ENCODE peak calls at places on chromosome 3, in five cellular contexts. W, B, Z, J and H are unnamed samples. For H3K4me1, the result is how much of the 10 kb centered on the place peaks cover.

GRCh38 chr3:147943265-147943945 is 534.2 kb downstream of the ZIC1 start:
- DNase-seq in W (no peak), B (no peak), Z (peak), J (no peak), H (no peak)

GRCh38 chr3:160381470-160381869 is 17.6 kb downstream of the IFT80 start:
- DNase-seq in W (no peak), B (no peak), Z (peak), J (no peak), H (no peak)

GRCh38 chr3:26484140-26484539 is 138.4 kb upstream of the LRRC3B start:
- DNase-seq in W (no peak), B (no peak), Z (no peak), J (no peak), H (no peak)

GRCh38 chr3:42655980-42656679 is 2.6 kb downstream of the ZBTB47 start:
- DNase-seq in W (no peak), B (no peak), Z (peak), J (no peak), H (peak)

GRCh38 chr3:194979173-194979572 is 291.8 kb downstream of the XXYLT1 start:
- DNase-seq in W (no peak), B (no peak), Z (no peak), J (no peak), H (no peak)

GRCh38 chr3:48125026-48125704 is 63.1 kb downstream of the CDC25A start:
- DNase-seq in W (no peak), B (no peak), Z (peak), J (no peak), H (no peak)

GRCh38 chr3:9727041-9727595 is 4.4 kb upstream of the BRPF1 start:
- DNase-seq in W (no peak), B (no peak), Z (no peak), J (peak), H (no peak)

GRCh38 chr3:43858052-43858701 is 167.4 kb downstream of the ABHD5 start:
- DNase-seq in W (no peak), B (no peak), Z (peak), J (no peak), H (no peak)

GRCh38 chr3:194561306-194561974 is 71.8 kb downstream of the TMEM44 start:
- DNase-seq in W (no peak), B (no peak), Z (peak), J (no peak), H (no peak)

GRCh38 chr3:20558161-20558560 is 372.2 kb upstream of the SGO1 start:
- DNase-seq in W (no peak), B (no peak), Z (no peak), J (no peak), H (no peak)

GRCh38 chr3:32684029-32684799 is 774 bp upstream of the CNOT10 start:
- DNase-seq in W (no peak), B (no peak), Z (no peak), J (no peak), H (no peak)

GRCh38 chr3:123225557-123225956 is 23.8 kb downstream of the SEC22A start:
- DNase-seq in W (no peak), B (no peak), Z (no peak), J (no peak), H (no peak)

DNA sequence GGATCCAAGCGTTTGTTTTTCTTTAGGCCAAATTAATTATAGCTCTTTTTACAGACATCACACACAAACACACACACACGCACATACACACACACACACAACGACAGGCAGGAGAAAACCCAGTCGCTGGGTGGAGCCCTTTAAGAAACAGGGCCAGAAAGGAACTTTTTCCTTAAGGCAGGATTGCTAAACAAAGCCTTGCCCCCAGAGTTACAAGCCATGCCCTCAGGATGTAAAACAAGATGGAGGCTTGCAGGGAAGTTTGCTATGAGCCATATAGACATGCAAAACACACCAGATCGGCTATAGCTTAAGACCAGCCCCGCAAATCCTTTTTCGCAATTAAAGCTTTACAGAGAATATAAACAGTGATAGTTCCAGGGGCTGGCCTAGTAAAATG is 16.3 kb upstream of the IQCF2 start:
- DNase-seq in W (no peak), B (no peak), Z (no peak), J (no peak), H (no peak)
- H3K4me1 ChIP-seq in W (under half), B (under half), Z (under half), J (under half), H (under half)

DNA sequence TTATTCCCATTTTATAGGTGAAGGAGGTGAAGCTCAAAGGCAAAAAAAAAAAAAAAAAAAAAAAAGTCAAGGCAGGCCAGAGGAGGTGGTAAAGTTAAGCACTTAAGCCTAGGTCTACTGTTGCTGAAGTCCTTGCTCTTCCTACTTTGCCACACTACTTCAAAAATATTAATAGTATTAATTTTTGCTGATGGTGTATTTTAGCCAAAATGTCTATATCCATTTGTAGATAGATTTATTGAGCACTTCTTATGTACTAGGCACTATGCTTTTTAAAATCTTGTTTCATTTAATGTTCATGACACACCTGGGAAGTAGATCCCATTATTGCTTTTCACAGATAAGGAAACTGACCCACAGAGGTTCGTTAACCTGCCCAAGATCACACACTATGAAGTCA is 247.1 kb upstream of the P2RY1 start:
- DNase-seq in W (no peak), B (no peak), Z (no peak), J (no peak), H (no peak)
- H3K4me1 ChIP-seq in W (under half), B (under half), Z (under half), J (under half), H (under half)

DNA sequence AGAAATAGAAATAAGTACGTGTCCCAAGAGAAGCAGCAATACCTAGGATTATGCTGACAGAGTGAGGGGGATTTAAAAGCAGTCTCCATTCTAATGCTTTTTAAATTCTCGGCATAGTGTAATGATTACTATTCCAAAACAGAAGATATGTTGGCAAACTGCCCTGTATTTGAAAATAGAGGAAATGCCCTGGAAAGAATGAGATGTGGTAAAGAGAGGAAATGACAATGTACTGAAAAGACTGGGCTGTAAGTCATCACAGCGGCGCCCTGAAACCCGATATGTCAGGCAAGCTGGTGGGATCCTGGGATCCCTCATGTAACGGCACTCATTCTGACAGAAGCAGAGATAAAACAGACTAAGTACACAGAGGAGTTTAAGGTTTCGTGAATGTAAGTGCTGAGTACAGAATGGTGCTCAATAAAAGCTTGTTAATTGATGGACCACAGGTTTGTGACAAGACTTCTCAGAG is 91.2 kb downstream of the NFKBIZ start:
- DNase-seq in W (peak), B (peak), Z (peak), J (no peak), H (no peak)
- H3K4me1 ChIP-seq in W (under half), B (under half), Z (under half), J (half or more), H (under half)

DNA sequence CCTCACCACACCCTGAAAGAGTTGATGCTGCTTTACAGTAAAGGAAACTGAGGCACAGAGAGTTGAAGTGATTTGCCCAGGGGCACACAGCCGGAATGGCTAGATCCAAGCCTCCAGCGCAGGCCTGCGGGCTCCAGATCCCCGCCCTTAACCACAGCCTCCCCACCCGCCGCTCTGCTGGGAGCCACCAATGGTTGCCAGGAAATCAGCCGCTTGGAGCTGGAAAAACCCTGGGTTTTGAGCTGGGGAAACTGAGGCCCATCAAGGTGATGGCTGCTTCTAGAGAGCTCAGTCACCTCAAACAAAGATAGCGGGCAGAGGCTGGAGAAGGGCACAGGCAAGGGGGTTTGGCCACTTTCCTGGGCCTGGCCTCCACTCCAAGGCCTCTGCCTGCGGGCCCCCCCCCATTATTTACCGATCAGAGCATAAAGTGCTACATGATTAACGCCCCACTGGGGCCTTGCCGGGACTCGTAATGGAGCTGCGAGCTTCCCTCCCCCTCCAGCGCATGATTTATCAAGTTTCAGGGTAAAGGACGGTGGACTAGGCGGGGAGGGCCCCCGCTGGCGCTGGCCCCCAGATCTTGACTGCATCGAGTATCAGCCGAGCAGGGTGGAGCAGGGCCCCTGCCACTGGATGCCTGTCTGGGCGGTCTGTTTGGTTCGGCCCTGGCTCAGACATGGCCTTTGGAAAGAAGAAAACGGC is 9.2 kb downstream of the PLXND1 start:
- DNase-seq in W (no peak), B (peak), Z (peak), J (no peak), H (no peak)
- H3K4me1 ChIP-seq in W (half or more), B (half or more), Z (half or more), J (under half), H (half or more)

DNA sequence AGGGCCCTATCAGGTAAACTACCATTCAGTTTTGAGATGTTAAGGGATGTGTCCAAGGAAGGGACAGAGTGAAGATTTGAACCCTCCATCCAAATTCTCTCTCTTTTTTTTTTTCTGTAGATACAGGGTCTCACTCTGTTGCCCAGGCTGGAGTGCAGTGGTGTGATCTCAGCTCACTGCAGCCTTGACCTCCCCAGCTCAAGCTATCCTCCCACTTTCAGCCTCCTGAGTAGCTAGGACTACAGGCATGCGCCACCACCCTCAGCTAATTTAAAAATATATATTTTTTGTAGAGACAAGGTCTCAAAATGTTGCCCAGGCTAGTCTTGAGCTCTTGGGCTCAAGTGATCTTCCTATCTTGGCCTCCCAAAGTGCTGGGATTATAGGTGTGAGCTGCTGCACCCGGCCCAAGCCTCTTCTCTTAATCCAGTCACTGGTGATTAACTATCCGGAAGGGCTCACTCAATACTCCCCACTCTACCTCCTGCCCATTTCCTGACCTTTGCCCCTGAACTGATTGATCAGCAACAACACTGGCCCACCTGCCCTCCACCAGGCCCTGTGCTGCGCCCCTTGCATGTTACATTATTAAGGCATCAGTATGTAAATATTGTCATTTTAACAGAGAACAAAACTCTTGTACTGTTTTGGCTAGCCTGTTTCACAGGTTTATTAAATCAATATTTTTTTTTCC is 164.7 kb downstream of the CTNNB1 start:
- DNase-seq in W (no peak), B (no peak), Z (no peak), J (no peak), H (no peak)
- H3K4me1 ChIP-seq in W (under half), B (under half), Z (under half), J (under half), H (under half)

DNA sequence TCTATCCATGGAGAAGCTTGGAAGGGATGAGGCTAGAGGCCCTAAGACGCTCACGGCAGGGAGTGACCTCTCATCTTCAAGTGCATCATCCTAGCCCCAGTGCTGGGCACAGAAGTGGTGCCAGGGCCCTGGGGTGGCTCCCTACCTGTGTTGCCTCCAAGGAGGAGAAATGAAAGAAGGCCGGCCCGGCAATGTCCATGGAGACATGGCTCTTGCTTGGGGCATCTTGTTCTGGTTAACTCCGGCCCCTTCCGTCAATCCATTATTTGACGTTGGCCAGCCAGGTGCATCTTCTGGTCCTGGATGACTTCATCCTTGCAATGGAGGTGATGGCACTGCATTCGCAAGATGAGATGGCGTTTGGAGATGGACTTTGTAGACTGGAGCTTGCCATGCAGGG is 83.2 kb upstream of the ALDH1L1 start:
- DNase-seq in W (no peak), B (no peak), Z (no peak), J (no peak), H (no peak)
- H3K4me1 ChIP-seq in W (under half), B (under half), Z (under half), J (under half), H (under half)

GRCh38 chr3:124267406-124267805 is 275.5 kb upstream of the ROPN1 start:
- DNase-seq in W (no peak), B (no peak), Z (no peak), J (no peak), H (no peak)

GRCh38 chr3:124261301-124261700 is 269.4 kb upstream of the ROPN1 start:
- DNase-seq in W (no peak), B (no peak), Z (peak), J (no peak), H (no peak)

GRCh38 chr3:124260206-124260915 is 268.4 kb upstream of the ROPN1 start:
- DNase-seq in W (no peak), B (peak), Z (peak), J (no peak), H (peak)

GRCh38 chr3:124266517-124266916 is 274.6 kb upstream of the ROPN1 start:
- DNase-seq in W (no peak), B (no peak), Z (no peak), J (no peak), H (peak)

GRCh38 chr3:124263168-124263567 is 271.2 kb upstream of the ROPN1 start:
- DNase-seq in W (no peak), B (no peak), Z (peak), J (no peak), H (no peak)
- H3K4me1 ChIP-seq in W (under half), B (under half), Z (under half), J (under half), H (under half)

GRCh38 chr3:170364965-170365364 is 7.5 kb downstream of the SKIL start:
- DNase-seq in W (no peak), B (no peak), Z (no peak), J (no peak), H (no peak)

GRCh38 chr3:170372190-170372879 is 14.8 kb downstream of the SKIL start:
- DNase-seq in W (no peak), B (no peak), Z (peak), J (no peak), H (no peak)

GRCh38 chr3:170367797-170368196 is 10.3 kb downstream of the SKIL start:
- DNase-seq in W (no peak), B (no peak), Z (no peak), J (no peak), H (no peak)

GRCh38 chr3:170363471-170363994 is 6.0 kb downstream of the SKIL start:
- DNase-seq in W (no peak), B (no peak), Z (no peak), J (no peak), H (no peak)

DNA sequence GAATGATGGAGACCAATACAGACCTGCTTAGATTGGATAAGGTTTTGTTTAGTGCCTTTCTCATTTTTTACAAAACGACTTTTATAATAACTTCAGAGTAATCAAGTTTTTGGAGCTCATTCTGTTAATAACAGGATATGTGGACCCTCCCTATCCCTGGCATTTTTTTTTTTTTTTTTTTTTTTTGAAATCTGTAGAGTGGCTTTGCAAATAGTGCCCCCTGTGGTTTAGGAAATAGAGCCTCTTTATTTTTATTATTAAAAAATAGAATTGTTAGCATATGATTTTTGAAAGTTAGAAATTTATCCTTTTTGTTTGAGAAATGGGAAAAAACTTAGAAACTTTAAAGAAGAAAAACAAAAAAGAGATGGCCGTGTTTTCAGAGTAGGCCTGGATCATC is 11.4 kb downstream of the SKIL start:
- DNase-seq in W (no peak), B (no peak), Z (no peak), J (no peak), H (no peak)
- H3K4me1 ChIP-seq in W (half or more), B (under half), Z (under half), J (under half), H (under half)